ENCODE peak calls at places on chromosomes 4 and X, in nine cellular contexts. G, P, H, Q, T, W, L, E and S are unnamed samples. For H3K36me3, the result is how much of the 10 kb centered on the place peaks cover.

GRCh38 chr4:128639586-128640270 is 169.8 kb upstream of the JADE1 start:
- DNase-seq in T (no peak), L (no peak), E (no peak), H (no peak), G (no peak), P (no peak), Q (peak), W (no peak), S (no peak)

GRCh38 chrX:16643160-16643559 is 6.8 kb upstream of the S100G start:
- DNase-seq in E (no peak), T (peak), P (peak), Q (peak), W (no peak), H (no peak), G (no peak), L (no peak), S (peak)

GRCh38 chrX:150094375-150094774 is 156.1 kb upstream of the EOLA2 start:
- DNase-seq in E (no peak), T (no peak), Q (no peak), W (no peak), G (no peak), P (no peak), L (no peak), H (no peak), S (no peak)

GRCh38 chr4:107035711-107036601 is at the start of gene DKK2:
- DNase-seq in Q (peak), T (peak), W (no peak), H (peak), E (peak), G (peak), P (peak), L (no peak), S (peak)

GRCh38 chr4:184343400-184344177 is 125.9 kb upstream of the ENPP6 start:
- DNase-seq in E (peak), P (peak), L (peak), W (peak), T (peak), G (peak), Q (peak), H (peak), S (peak)

GRCh38 chr4:10117424-10118354 is 1.1 kb upstream of the WDR1 start:
- DNase-seq in P (peak), L (peak), G (peak), W (no peak), H (no peak), Q (no peak), E (no peak), T (no peak), S (peak)

GRCh38 chr4:3193531-3194203 is 55.3 kb upstream of the MSANTD1 start:
- DNase-seq in P (peak), G (no peak), E (no peak), T (peak), Q (no peak), W (peak), H (no peak), L (peak), S (no peak)

GRCh38 chr4:54268151-54268550 is 39.1 kb downstream of the PDGFRA start:
- DNase-seq in Q (peak), E (no peak), T (peak), L (no peak), W (no peak), G (no peak), H (no peak), P (no peak), S (no peak)

GRCh38 chr4:165580379-165580905 is 201.6 kb downstream of the CPE start:
- DNase-seq in W (peak), T (no peak), Q (peak), P (no peak), G (no peak), H (no peak), L (no peak), E (no peak), S (no peak)

GRCh38 chr4:87946766-87947165 is 28.7 kb upstream of the SPP1 start:
- DNase-seq in H (no peak), Q (no peak), P (no peak), E (no peak), L (no peak), T (no peak), W (no peak), G (no peak), S (no peak)

GRCh38 chr4:77062856-77063255 is 12.9 kb downstream of the CCNI start:
- DNase-seq in L (no peak), E (no peak), W (no peak), G (no peak), Q (no peak), H (no peak), T (no peak), P (no peak), S (no peak)

GRCh38 chr4:77065382-77065781 is 10.4 kb downstream of the CCNI start:
- DNase-seq in P (no peak), Q (peak), G (no peak), H (no peak), W (no peak), E (no peak), L (no peak), T (peak), S (no peak)
- H3K36me3 ChIP-seq in P (half or more), Q (under half), G (under half), H (half or more), W (under half), E (under half), L (half or more), T (under half), S (under half)

DNA sequence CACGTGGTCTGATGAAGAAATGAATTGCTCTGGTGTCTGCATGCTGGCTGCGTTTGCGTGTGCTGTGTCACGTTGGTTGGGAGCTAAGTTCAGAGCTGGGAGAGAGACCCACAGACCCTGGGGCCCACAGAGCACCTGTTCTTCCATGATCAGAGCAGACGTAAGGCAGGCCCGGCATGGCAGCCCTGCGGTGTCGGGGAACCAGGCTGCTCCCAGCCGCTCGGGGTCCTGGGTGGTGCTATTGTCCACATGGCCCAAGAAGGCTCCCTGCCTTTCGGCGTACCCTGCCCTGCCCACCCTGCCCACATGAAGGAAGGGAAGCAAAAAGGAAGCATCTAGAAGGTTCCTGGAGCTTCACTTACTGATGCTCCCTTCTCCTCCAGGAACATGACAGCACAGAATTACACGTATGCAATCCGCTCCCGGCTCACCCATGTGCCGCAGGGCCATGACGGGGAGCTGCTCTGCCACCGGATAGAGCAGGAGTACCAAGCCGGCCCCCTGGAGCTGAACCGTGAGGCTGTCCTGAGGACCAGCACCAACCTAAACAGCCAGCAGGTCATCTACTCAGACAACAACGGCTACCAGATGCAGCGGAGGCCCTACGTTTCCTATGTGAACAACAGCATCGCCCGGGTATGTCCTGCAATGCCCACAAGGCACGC is 30.9 kb upstream of the MRFAP1 start:
- DNase-seq in E (no peak), H (no peak), W (no peak), Q (no peak), T (no peak), L (no peak), P (no peak), G (no peak), S (no peak)
- H3K36me3 ChIP-seq in E (under half), H (half or more), W (under half), Q (under half), T (half or more), L (under half), P (under half), G (under half), S (under half)

GRCh38 chr4:24568425-24568824 is 15.9 kb downstream of the DHX15 start:
- DNase-seq in G (no peak), W (no peak), L (no peak), Q (no peak), H (no peak), E (no peak), T (no peak), P (no peak), S (no peak)

GRCh38 chr4:24570172-24570571 is 14.2 kb downstream of the DHX15 start:
- DNase-seq in Q (no peak), T (no peak), G (no peak), E (no peak), L (no peak), P (no peak), W (no peak), H (no peak), S (no peak)

GRCh38 chr4:24570574-24571236 is 13.6 kb downstream of the DHX15 start:
- DNase-seq in W (no peak), E (no peak), H (no peak), P (no peak), Q (no peak), T (no peak), G (no peak), L (no peak), S (no peak)

GRCh38 chr4:24573582-24573981 is 10.8 kb downstream of the DHX15 start:
- DNase-seq in W (no peak), T (no peak), G (no peak), Q (no peak), P (no peak), L (no peak), H (no peak), E (no peak), S (no peak)

DNA sequence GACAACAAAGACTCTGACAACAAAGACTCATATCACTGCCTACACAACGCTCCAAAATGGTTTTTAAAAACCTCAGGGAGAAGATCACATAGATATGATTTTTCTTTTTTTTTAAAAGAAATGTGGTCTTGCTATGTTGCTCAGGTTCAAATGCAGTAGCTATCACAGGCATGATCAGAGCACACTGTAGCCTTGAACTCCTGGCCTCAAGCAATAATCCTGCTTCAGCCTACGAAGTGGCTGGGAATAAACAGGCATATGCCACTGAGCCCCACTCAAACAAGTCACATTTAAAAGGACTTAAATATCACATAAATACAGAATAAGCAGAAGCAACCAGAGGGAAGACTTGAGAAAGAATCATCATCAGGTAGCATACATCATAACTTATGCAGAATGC is 14.7 kb downstream of the DHX15 start:
- DNase-seq in G (no peak), L (no peak), E (no peak), T (no peak), W (no peak), P (no peak), H (no peak), Q (no peak), S (no peak)
- H3K36me3 ChIP-seq in G (under half), L (half or more), E (under half), T (under half), W (under half), P (half or more), H (half or more), Q (under half), S (under half)

GRCh38 chr4:850323-850945 is 24.5 kb upstream of the CPLX1 start:
- DNase-seq in L (no peak), G (no peak), W (no peak), Q (no peak), E (peak), P (no peak), H (peak), T (no peak), S (peak)

GRCh38 chr4:848803-849477 is 23.0 kb upstream of the CPLX1 start:
- DNase-seq in Q (no peak), L (no peak), H (peak), G (no peak), E (peak), T (no peak), W (no peak), P (no peak), S (peak)

GRCh38 chr4:848307-848691 is 22.4 kb upstream of the CPLX1 start:
- DNase-seq in W (no peak), T (no peak), L (no peak), Q (no peak), E (peak), G (no peak), P (no peak), H (peak), S (peak)

GRCh38 chr4:851701-852430 is 25.9 kb upstream of the CPLX1 start:
- DNase-seq in G (no peak), T (no peak), Q (no peak), P (no peak), W (no peak), H (peak), L (no peak), E (peak), S (peak)

GRCh38 chr4:849478-850175 is 23.7 kb upstream of the CPLX1 start:
- DNase-seq in H (peak), L (no peak), E (peak), T (no peak), Q (no peak), W (no peak), P (no peak), G (no peak), S (peak)
- H3K36me3 ChIP-seq in H (under half), L (under half), E (under half), T (under half), Q (under half), W (under half), P (under half), G (under half), S (under half)

GRCh38 chr4:145773581-145774234 is 93.8 kb downstream of the C4orf51 start:
- DNase-seq in G (no peak), H (no peak), W (no peak), L (no peak), E (no peak), P (no peak), T (no peak), Q (peak), S (no peak)

GRCh38 chr4:145776208-145776607 is 96.3 kb downstream of the C4orf51 start:
- DNase-seq in L (no peak), H (no peak), T (no peak), E (no peak), P (no peak), G (no peak), W (no peak), Q (no peak), S (no peak)

GRCh38 chr4:145774473-145774872 is 94.5 kb downstream of the C4orf51 start:
- DNase-seq in T (no peak), L (no peak), W (no peak), G (no peak), H (no peak), Q (no peak), E (no peak), P (no peak), S (no peak)

GRCh38 chr4:145772347-145772746 is 92.4 kb downstream of the C4orf51 start:
- DNase-seq in W (no peak), G (no peak), L (no peak), P (no peak), Q (no peak), T (no peak), E (no peak), H (no peak), S (no peak)

DNA sequence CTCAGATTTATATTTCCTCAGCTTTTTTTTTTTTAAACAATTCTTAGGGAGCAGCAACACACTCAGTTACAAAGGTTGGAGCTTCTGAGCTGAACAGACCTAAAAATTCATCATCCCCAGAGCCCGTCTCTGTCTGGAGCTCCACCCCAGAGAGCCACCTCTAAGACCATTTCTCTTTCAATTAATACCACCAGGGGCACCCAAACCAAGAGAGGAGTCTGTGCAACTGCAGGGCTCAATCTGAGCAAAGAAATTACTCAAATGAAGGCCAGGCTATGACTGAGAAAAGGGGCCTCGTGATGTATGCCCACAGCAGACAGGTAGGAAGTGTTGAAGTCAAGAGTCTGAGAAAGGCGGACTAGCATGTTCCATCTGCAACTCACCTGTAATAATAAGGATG is 95.5 kb downstream of the C4orf51 start:
- DNase-seq in Q (no peak), H (no peak), P (no peak), W (no peak), G (no peak), T (no peak), E (no peak), L (no peak), S (no peak)
- H3K36me3 ChIP-seq in Q (under half), H (under half), P (half or more), W (under half), G (under half), T (under half), E (under half), L (half or more), S (under half)

DNA sequence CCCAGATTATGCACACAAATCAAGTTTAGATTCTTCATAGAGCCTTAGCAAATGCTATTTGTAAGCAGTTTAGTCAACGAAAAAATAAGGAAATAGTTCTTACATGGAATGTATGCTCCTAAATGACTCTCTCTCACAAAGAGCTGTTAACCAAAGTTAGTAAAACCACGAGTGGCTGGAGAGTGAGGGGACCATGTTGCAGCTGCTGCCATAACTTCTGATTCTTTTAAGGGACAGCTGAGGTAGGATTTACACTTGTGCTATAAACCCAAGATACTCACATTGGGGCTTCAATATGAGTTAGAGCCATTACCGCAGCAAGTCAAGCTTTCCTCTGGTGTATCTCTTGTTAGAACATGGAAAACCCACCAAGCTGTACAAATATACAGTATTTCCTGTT is 2.7 kb downstream of the DOCK11 start:
- DNase-seq in Q (no peak), W (no peak), P (no peak), G (no peak), T (no peak), E (no peak), L (no peak), H (no peak), S (no peak)
- H3K36me3 ChIP-seq in Q (under half), W (under half), P (under half), G (under half), T (under half), E (under half), L (under half), H (under half), S (under half)